ENCODE peak calls at places on chromosomes 16 and 17, in four cellular contexts. N is HepG2, E is SK-N-SH, U is K562. X is an unnamed sample.
A peak's percentile ranks its signal among the peaks of the same experiment; 100 is the strongest.

GRCh38 chr17:12953126-12953525 is 64.7 kb downstream of the ELAC2 start:
- DNase-seq in N (no peak), E (no peak), U (no peak), X (no peak)

GRCh38 chr17:37274432-37274831 is 101.4 kb upstream of the C17orf78 start:
- DNase-seq in N (no peak), E (no peak), U (no peak), X (no peak)

GRCh38 chr17:54968954-54969400 is 412 bp downstream of the STXBP4 start:
- DNase-seq in N (peak; percentile 32), E (peak; percentile 69), U (no peak), X (peak; percentile 16)

GRCh38 chr17:7217113-7217987 is 2.3 kb downstream of the DLG4 start:
- DNase-seq in N (no peak), E (peak; percentile 82), U (peak; percentile 48), X (peak; percentile 83)

GRCh38 chr17:29420128-29420527 is 30.0 kb downstream of the TAOK1 start:
- DNase-seq in N (no peak), E (no peak), U (no peak), X (no peak)

GRCh38 chr17:30203471-30203981 is 32.0 kb downstream of the SLC6A4 start:
- DNase-seq in N (no peak), E (peak; percentile 1), U (peak; percentile 43), X (peak; percentile 21)

GRCh38 chr16:81319221-81319912 is 4.6 kb downstream of the GAN start:
- DNase-seq in N (no peak), E (no peak), U (no peak), X (no peak)

GRCh38 chr17:34423978-34424813 is 61.2 kb upstream of the CCL1 start:
- DNase-seq in N (no peak), E (no peak), U (no peak), X (no peak)

GRCh38 chr16:10976663-10977062 is 32.3 kb downstream of the CLEC16A start:
- DNase-seq in N (no peak), E (peak; percentile 75), U (no peak), X (no peak)

GRCh38 chr17:75565066-75565465 is 22.5 kb upstream of the MYO15B start:
- DNase-seq in N (no peak), E (no peak), U (no peak), X (peak; percentile 87)

GRCh38 chr16:20611350-20611902 is 35.3 kb upstream of the ACSM2B start:
- DNase-seq in N (no peak), E (no peak), U (no peak), X (no peak)

GRCh38 chr17:67293251-67294203 is 48.5 kb upstream of the HELZ start:
- DNase-seq in N (peak; percentile 72), E (peak; percentile 62), U (peak; percentile 70), X (peak; percentile 40)

GRCh38 chr17:7280519-7281073 is 922 bp upstream of the SLC2A4 start:
- DNase-seq in N (peak; percentile 79), E (peak; percentile 84), U (peak; percentile 70), X (peak; percentile 71)

GRCh38 chr17:35265071-35265470 is 22.2 kb downstream of the SLFN5 start:
- DNase-seq in N (no peak), E (no peak), U (no peak), X (no peak)

GRCh38 chr17:40086150-40087044 is 14.0 kb downstream of the NR1D1 start:
- DNase-seq in N (peak; percentile 52), E (peak; percentile 92), U (peak; percentile 85), X (peak; percentile 61)

GRCh38 chr17:31052187-31052889 is 42.4 kb upstream of the NF1 start:
- DNase-seq in N (peak; percentile 35), E (no peak), U (peak; percentile 63), X (no peak)

GRCh38 chr16:51818342-51818944 is 667.4 kb upstream of the SALL1 start:
- DNase-seq in N (peak; percentile 31), E (peak; percentile 28), U (no peak), X (no peak)

GRCh38 chr16:54602666-54603065 is 316.1 kb upstream of the IRX3 start:
- DNase-seq in N (no peak), E (no peak), U (no peak), X (no peak)

DNA sequence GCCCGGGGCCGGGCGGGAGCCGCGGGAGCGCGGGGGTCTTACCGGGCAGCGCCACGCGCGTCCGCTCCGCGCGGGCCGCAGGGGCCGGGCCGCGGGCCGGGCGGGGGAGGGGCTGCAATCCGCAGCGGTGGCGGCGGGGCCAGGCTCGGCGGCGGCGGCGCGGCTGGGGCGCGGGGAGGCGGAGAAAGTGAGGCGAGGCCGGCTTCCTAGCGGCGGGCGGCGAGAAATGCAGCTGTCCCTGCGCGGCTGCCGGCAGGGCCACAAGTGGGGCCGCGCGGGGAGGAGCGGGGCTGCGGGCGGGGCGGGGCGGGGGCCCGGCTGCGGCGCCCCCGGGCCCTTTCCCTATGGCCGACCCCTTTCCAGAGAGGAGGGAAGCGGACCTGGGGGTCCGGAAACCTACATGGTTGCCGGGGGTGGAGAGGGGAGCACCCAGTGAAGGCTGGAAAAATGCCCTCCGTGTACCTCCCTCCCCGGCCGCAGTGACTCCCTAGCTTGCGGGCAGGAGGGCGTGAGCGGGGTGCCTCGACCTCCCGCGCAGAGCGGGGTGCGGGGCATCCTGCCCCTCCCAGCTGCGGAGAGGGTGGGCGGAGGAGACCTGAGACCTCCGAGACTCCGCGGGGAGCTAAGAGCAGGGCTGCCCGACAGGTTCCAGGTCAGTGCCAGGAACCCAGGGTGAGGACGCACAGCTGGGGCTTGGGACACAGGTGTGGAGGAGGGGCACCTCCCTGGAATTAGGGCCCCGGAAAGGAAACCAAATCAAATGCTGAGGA is at the start of gene CUEDC1:
- DNase-seq in N (no peak), E (peak; percentile 98), U (peak; percentile 81), X (peak; percentile 75)
- TF ChIP-seq JUND in N (no peak), E (no peak), U (no peak), X (no peak)

DNA sequence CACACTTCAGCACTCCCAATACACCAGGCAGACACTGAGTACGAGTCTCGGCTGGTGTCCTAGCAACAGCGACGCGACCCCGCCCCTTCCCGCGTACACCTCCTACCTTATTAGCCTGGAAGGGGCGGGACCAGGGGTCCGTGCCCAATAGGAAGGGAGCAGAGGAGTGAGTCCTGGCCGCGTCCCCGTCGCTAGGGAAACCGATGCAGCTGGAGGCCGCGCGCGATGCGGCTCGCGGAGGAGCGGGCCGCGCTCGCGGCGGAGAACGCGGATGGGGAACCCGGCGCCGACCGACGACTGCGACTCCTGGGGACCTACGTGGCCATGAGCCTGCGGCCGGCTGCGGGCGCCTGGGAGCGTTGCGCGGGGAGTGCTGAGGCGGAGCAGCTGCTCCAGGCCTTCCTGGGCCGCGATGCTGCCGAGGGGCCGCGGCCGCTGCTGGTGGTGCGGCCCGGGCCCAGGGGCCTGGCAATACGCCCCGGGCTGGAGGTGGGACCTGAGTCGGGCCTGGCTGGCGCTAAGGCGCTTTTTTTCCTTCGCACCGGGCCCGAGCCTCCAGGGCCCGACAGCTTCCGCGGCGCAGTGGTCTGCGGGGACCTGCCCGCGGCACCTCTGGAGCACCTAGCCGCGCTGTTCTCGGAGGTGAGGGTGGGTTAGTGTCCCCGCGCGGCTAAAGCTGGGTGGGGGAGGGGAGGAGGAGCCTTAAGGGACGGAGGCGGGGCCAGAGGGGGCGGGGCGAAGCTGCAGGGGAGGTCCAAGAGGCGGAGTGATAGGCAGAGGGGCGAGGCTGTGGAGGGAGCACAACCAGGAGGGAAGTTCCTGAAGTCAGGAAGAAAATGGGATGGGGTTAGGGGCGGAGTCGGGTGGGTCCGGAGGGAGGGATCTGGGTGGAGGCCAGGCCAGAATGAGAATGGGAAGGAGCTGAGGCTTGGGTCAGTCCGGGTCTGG is at the start of gene DNAH9:
- DNase-seq in N (peak; percentile 66), E (peak; percentile 92), U (peak; percentile 87), X (no peak)
- TF ChIP-seq JUND in N (no peak), E (no peak), U (no peak), X (no peak)

GRCh38 chr17:81135503-81136283 is 29.6 kb upstream of the PVALEF start:
- DNase-seq in N (no peak), E (no peak), U (no peak), X (no peak)
- TF ChIP-seq JUND in N (no peak), E (no peak), U (no peak), X (no peak)

GRCh38 chr17:58506354-58507080 is 7.9 kb downstream of the MTMR4 start:
- DNase-seq in N (no peak), E (no peak), U (no peak), X (no peak)

GRCh38 chr17:58510075-58510474 is 4.4 kb downstream of the MTMR4 start:
- DNase-seq in N (no peak), E (no peak), U (no peak), X (no peak)

GRCh38 chr17:58508341-58509067 is 5.9 kb downstream of the MTMR4 start:
- DNase-seq in N (no peak), E (no peak), U (no peak), X (no peak)

GRCh38 chr17:58504826-58505351 is 9.5 kb downstream of the MTMR4 start:
- DNase-seq in N (no peak), E (no peak), U (no peak), X (no peak)

DNA sequence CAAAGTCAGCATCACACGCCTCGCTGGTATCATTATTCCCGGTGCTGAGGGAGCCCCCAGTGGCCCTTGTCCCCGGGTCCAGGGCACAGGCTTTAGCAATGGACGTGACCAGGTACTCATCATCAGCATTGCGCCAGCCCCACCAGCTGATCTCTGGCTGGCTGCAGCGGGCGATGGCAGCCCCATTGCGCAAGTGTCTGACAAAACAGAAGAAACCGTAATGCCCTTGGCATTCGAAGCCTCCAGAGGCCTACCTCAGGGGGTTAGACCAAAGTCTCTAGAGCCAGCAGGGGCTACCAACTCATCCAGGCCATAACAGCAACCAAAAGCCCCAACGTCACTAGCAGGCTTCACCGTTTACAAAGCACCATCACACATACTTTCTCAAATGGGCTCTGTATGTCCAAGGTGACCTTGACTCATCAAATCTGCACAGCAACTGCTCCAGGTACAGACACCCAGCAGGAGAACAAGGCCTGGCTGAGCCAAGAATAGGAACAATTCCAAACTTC is 7.3 kb downstream of the MTMR4 start:
- DNase-seq in N (peak; percentile 78), E (no peak), U (no peak), X (no peak)
- TF ChIP-seq JUND in N (no peak), E (no peak), U (no peak), X (no peak)

GRCh38 chr17:48471807-48472484 is 41.9 kb upstream of the SKAP1 start:
- DNase-seq in N (no peak), E (no peak), U (no peak), X (no peak)
- TF ChIP-seq JUND in N (no peak), E (no peak), U (no peak), X (no peak)

DNA sequence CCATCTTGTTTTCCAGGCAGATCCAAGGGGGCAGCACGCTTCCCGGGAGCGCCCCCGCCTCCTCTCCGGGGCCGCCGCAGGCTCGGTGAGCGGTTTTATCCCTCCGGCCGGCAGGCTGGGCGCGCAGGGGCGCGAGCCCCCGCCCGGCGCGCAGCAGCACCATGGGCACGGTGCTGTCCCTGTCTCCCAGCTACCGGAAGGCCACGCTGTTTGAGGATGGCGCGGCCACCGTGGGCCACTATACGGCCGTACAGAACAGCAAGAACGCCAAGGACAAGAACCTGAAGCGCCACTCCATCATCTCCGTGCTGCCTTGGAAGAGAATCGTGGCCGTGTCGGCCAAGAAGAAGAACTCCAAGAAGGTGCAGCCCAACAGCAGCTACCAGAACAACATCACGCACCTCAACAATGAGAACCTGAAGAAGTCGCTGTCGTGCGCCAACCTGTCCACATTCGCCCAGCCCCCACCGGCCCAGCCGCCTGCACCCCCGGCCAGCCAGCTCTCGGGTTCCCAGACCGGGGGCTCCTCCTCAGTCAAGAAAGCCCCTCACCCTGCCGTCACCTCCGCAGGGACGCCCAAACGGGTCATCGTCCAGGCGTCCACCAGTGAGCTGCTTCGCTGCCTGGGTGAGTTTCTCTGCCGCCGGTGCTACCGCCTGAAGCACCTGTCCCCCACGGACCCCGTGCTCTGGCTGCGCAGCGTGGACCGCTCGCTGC is 825 bp downstream of the CDK5R1 start:
- DNase-seq in N (no peak), E (peak; percentile 76), U (no peak), X (peak; percentile 31)
- TF ChIP-seq JUND in N (no peak), E (no peak), U (no peak), X (no peak)